ENCODE peak calls at places on chromosomes 2 and 18, in nine cellular contexts. Q, L, B, A, C, D, K, M and G are unnamed samples.

GRCh38 chr2:159712929-159713575 is 746 bp downstream of the MARCHF7 start:
- DNase-seq in M (no peak), D (peak), Q (no peak), B (peak), L (no peak), C (peak), K (no peak), A (no peak), G (peak)

GRCh38 chr2:105796131-105796638 is 51.5 kb downstream of the NCK2 start:
- DNase-seq in K (no peak), B (peak), M (peak), Q (no peak), D (no peak), L (no peak), C (no peak), A (no peak), G (no peak)

GRCh38 chr2:39216495-39217191 is 27.1 kb downstream of the CDKL4 start:
- DNase-seq in K (peak), C (no peak), M (no peak), L (peak), A (no peak), D (no peak), B (no peak), Q (no peak), G (no peak)

GRCh38 chr2:136112317-136112891 is 5.5 kb downstream of the CXCR4 start:
- DNase-seq in Q (no peak), K (no peak), D (no peak), M (peak), A (no peak), B (peak), L (no peak), C (no peak), G (no peak)

GRCh38 chr18:77366725-77367641 is 117.3 kb downstream of the GALR1 start:
- DNase-seq in K (no peak), Q (no peak), M (peak), C (peak), L (no peak), D (peak), B (no peak), A (no peak), G (peak)

GRCh38 chr2:191486584-191487320 is 191.2 kb upstream of the NABP1 start:
- DNase-seq in M (no peak), C (peak), A (peak), K (no peak), D (peak), Q (peak), B (no peak), L (no peak), G (peak)

GRCh38 chr2:98478861-98479770 is 34.5 kb downstream of the INPP4A start:
- DNase-seq in Q (no peak), L (no peak), C (no peak), K (no peak), D (no peak), B (no peak), M (no peak), A (no peak), G (peak)

GRCh38 chr2:171036532-171036931 is 107.5 kb downstream of the GORASP2 start:
- DNase-seq in A (no peak), B (no peak), K (no peak), M (no peak), C (no peak), L (no peak), D (no peak), Q (no peak), G (no peak)

GRCh38 chr2:161166538-161167409 is 6.5 kb downstream of the TANK start:
- DNase-seq in A (no peak), C (no peak), Q (no peak), M (no peak), D (no peak), B (no peak), L (no peak), K (no peak), G (peak)

GRCh38 chr2:187698374-187699110 is 144.3 kb upstream of the TFPI start:
- DNase-seq in K (no peak), C (peak), D (peak), A (no peak), Q (no peak), M (no peak), L (no peak), B (no peak), G (no peak)

GRCh38 chr2:127591221-127591923 is 54.6 kb upstream of the GPR17 start:
- DNase-seq in K (peak), L (peak), D (peak), Q (no peak), M (peak), C (peak), B (peak), A (no peak), G (peak)

GRCh38 chr2:180322781-180323180 is 315.7 kb upstream of the CWC22 start:
- DNase-seq in K (no peak), D (peak), M (no peak), C (peak), A (no peak), Q (no peak), B (no peak), L (no peak), G (peak)

GRCh38 chr2:240429872-240430491 is 5.5 kb upstream of the GPC1 start:
- DNase-seq in B (no peak), A (no peak), K (peak), Q (no peak), L (no peak), M (no peak), C (no peak), D (no peak), G (no peak)

GRCh38 chr2:65388626-65389390 is 43.6 kb downstream of the SPRED2 start:
- DNase-seq in L (no peak), K (no peak), C (no peak), D (no peak), M (no peak), Q (no peak), A (no peak), B (no peak), G (peak)

GRCh38 chr2:95323347-95324155 is 26.4 kb downstream of the KCNIP3 start:
- DNase-seq in Q (no peak), B (peak), L (no peak), D (peak), A (no peak), M (peak), C (no peak), K (peak), G (peak)

GRCh38 chr2:204010611-204011560 is 74.3 kb downstream of the ICOS start:
- DNase-seq in K (no peak), L (no peak), B (no peak), D (no peak), C (no peak), A (no peak), M (no peak), Q (no peak), G (peak)